ENCODE peak calls at places on chromosome 15, in nine cellular contexts. E is stomach; O is RWPE2; Y is CD4-positive, CD25-positive, alpha-beta regulatory T cell; G is CD8-positive, alpha-beta T cell; L is neural progenitor cell; Z is body of pancreas; W is A673; C is AG04450. D is an unnamed sample.
A peak's percentile ranks its signal among the peaks of the same experiment; 100 is the strongest.

GRCh38 chr15:80940331-80940730 is 49.3 kb downstream of the MESD start:
- DNase-seq in G (no peak), E (no peak), W (no peak), O (peak; percentile 42), Y (no peak), C (no peak), Z (no peak), L (no peak), D (no peak)

GRCh38 chr15:58724471-58724870 is 25.0 kb downstream of the ADAM10 start:
- DNase-seq in G (no peak), W (no peak), L (no peak), Z (no peak), Y (no peak), E (no peak), C (no peak), O (no peak), D (no peak)

GRCh38 chr15:74036271-74037170 is 42.0 kb downstream of the PML start:
- DNase-seq in Z (peak; percentile 49), L (peak; percentile 82), C (peak; percentile 30), Y (no peak), O (no peak), W (peak; percentile 66), G (no peak), E (peak; percentile 49), D (peak; percentile 58)

GRCh38 chr15:47301481-47301880 is 415.8 kb upstream of the SEMA6D start:
- DNase-seq in Z (peak; percentile 34), E (no peak), Y (no peak), G (no peak), O (no peak), L (no peak), W (no peak), C (no peak), D (no peak)

GRCh38 chr15:60745469-60745971 is 266.6 kb upstream of the ICE2 start:
- DNase-seq in E (no peak), Y (no peak), W (peak; percentile 4), O (no peak), C (no peak), L (no peak), G (no peak), Z (peak; percentile 42), D (no peak)

GRCh38 chr15:90064931-90065681 is 37.2 kb downstream of the IDH2 start:
- DNase-seq in O (peak; percentile 77), L (no peak), Z (peak; percentile 55), Y (no peak), C (no peak), E (no peak), W (no peak), G (no peak), D (no peak)

GRCh38 chr15:87687176-87687890 is 569.2 kb downstream of the NTRK3 start:
- DNase-seq in Y (no peak), E (no peak), G (no peak), O (no peak), Z (no peak), W (no peak), C (no peak), L (no peak), D (no peak)

GRCh38 chr15:99154271-99154670 is 49.4 kb downstream of the SYNM start:
- DNase-seq in E (no peak), Y (no peak), O (no peak), G (no peak), L (no peak), C (no peak), W (peak; percentile 23), Z (no peak), D (no peak)

GRCh38 chr15:93217343-93217742 is 128.3 kb upstream of the RGMA start:
- DNase-seq in E (no peak), Y (no peak), W (no peak), G (no peak), C (no peak), Z (no peak), O (no peak), L (no peak), D (no peak)

GRCh38 chr15:80317389-80318169 is 65.6 kb upstream of the CTXND1 start:
- DNase-seq in O (no peak), L (no peak), Z (peak; percentile 33), E (no peak), Y (no peak), C (peak; percentile 79), W (peak; percentile 6), G (no peak), D (no peak)

GRCh38 chr15:88382482-88382983 is 84.7 kb downstream of the MRPL46 start:
- DNase-seq in E (no peak), L (no peak), Y (no peak), W (no peak), C (no peak), O (no peak), G (no peak), Z (no peak), D (no peak)

GRCh38 chr15:62895905-62896316 is 146.6 kb upstream of the TPM1 start:
- DNase-seq in G (no peak), L (no peak), C (peak; percentile 72), Z (no peak), O (no peak), Y (no peak), W (peak; percentile 18), E (no peak), D (no peak)

GRCh38 chr15:40918146-40918798 is 10.9 kb upstream of the DLL4 start:
- DNase-seq in O (peak; percentile 71), W (no peak), E (no peak), Z (no peak), C (no peak), Y (no peak), G (no peak), L (no peak), D (no peak)

GRCh38 chr15:42100021-42100800 is 5.8 kb upstream of the PLA2G4D start:
- DNase-seq in O (no peak), G (no peak), W (no peak), E (peak; percentile 42), Y (no peak), L (no peak), Z (no peak), C (no peak), D (no peak)

GRCh38 chr15:101004500-101004899 is 85.3 kb downstream of the LRRK1 start:
- DNase-seq in G (no peak), C (no peak), L (no peak), Y (no peak), O (peak; percentile 36), E (no peak), W (no peak), Z (no peak), D (no peak)
- H3K4me3 ChIP-seq in G (no peak overlapping the region), C (no peak overlapping the region), L (no peak overlapping the region), Y (no peak overlapping the region), O (no peak overlapping the region), E (no peak overlapping the region), W (no peak overlapping the region), Z (no peak overlapping the region), D (no peak overlapping the region)

GRCh38 chr15:36883705-36884355 is 216.5 kb downstream of the MEIS2 start:
- DNase-seq in Z (peak; percentile 88), O (peak; percentile 90), G (peak; percentile 39), E (peak; percentile 88), W (peak; percentile 90), C (peak; percentile 66), Y (peak; percentile 12), L (peak; percentile 97), D (peak; percentile 86)

GRCh38 chr15:36882487-36883108 is 217.8 kb downstream of the MEIS2 start:
- DNase-seq in L (peak; percentile 62), Z (no peak), O (no peak), W (no peak), C (no peak), Y (no peak), E (no peak), G (no peak), D (no peak)

GRCh38 chr15:36887214-36888017 is 212.9 kb downstream of the MEIS2 start:
- DNase-seq in O (no peak), E (no peak), G (no peak), C (no peak), Y (no peak), Z (no peak), W (no peak), L (peak; percentile 66), D (no peak)

GRCh38 chr15:36886135-36887011 is 214.0 kb downstream of the MEIS2 start:
- DNase-seq in G (no peak), W (no peak), E (no peak), C (no peak), L (peak; percentile 27), Z (no peak), Y (no peak), O (no peak), D (no peak)

GRCh38 chr15:36884404-36885335 is 215.7 kb downstream of the MEIS2 start:
- DNase-seq in W (no peak), Y (no peak), C (no peak), G (no peak), O (no peak), Z (no peak), L (peak; percentile 47), E (no peak), D (no peak)
- H3K4me3 ChIP-seq in W (no peak overlapping the region), Y (no peak overlapping the region), C (no peak overlapping the region), G (no peak overlapping the region), O (no peak overlapping the region), Z (no peak overlapping the region), L (peak overlapping the region; percentile 26), E (no peak overlapping the region), D (no peak overlapping the region)

DNA sequence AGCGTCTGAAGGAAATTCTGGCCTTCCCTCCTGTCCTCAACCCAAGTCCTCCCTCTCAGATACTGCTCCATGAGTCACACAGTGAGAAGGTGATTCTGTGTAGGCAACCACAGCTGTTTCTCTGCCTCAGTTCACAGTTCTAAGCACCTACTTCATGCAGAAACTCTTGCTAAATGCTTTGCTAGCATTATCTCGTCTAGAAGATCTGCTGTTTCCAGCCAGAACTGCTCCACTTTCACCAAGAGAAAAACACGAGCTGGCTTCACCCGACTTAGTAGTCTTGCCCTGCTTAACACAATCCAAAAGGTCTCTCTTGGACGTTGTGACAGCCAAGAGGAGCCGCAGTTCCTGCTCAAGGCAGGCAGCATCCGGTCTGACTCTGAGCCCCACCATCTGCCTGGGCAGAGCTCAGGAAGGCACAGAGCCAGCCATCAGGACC is 272.2 kb downstream of the UACA start:
- DNase-seq in O (no peak), Y (no peak), Z (no peak), G (no peak), L (no peak), E (no peak), C (no peak), W (no peak), D (no peak)
- H3K4me3 ChIP-seq in O (no peak overlapping the region), Y (peak overlapping the region; percentile 59), Z (no peak overlapping the region), G (no peak overlapping the region), L (no peak overlapping the region), E (no peak overlapping the region), C (no peak overlapping the region), W (no peak overlapping the region), D (no peak overlapping the region)

DNA sequence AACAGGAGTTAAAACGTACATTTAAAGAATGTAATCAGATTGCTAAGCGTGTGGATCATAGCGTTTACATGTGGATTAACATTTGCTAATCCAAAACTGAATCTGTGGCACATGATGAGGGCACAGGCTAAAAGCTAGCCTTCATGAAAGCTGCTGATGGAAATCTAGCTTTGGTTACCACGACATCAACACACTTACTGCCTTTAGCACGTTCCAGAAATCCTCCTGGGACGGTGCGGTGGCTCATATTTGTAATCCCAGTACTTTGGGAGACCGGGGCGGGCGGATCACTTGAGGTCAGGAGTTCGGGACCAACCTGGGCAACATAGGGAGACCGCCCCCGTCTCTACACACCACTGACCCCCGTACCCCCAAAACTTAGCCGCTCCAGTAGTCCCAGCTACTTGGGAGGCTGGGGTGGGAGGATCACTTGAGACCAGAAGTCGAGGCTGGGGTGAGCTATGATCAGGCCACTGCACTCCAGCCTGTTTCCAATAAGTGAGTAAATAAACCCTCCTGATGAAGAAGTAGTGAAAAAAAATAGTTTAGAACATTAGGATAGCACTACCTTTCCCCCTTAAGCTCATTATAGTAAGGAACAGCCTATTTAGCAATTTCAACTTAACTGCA is 1.2 kb upstream of the PRTG start:
- DNase-seq in E (no peak), L (no peak), W (no peak), Y (no peak), O (no peak), G (no peak), C (no peak), Z (no peak), D (no peak)
- H3K4me3 ChIP-seq in E (peak overlapping the region; percentile 99), L (peak overlapping the region; percentile 93), W (no peak overlapping the region), Y (no peak overlapping the region), O (no peak overlapping the region), G (no peak overlapping the region), C (no peak overlapping the region), Z (no peak overlapping the region), D (no peak overlapping the region)

D was measured in iPS DF 6.9.